ENCODE peak calls at places on chromosomes 13 and 19, in four cellular contexts. One of them, this sample, is unnamed.
A peak's percentile ranks its signal among the peaks of the same experiment; 100 is the strongest.

GRCh38 chr13:48121733-48122132 is 26.8 kb upstream of the MED4 start:
- DNase-seq in endothelial cell of umbilical vein: no peak
- DNase-seq in endodermal cell: no peak
- DNase-seq in CD4-positive, alpha-beta memory T cell: no peak
- DNase-seq in this sample: no peak

GRCh38 chr19:16376649-16377048 is 52.0 kb downstream of the KLF2 start:
- DNase-seq in endodermal cell: peak; percentile 85
- DNase-seq in endothelial cell of umbilical vein: no peak
- DNase-seq in CD4-positive, alpha-beta memory T cell: peak; percentile 23
- DNase-seq in this sample: no peak

GRCh38 chr19:3818479-3818878 is 32.3 kb upstream of the MATK start:
- DNase-seq in CD4-positive, alpha-beta memory T cell: no peak
- DNase-seq in endodermal cell: no peak
- DNase-seq in endothelial cell of umbilical vein: peak; percentile 15
- DNase-seq in this sample: no peak

GRCh38 chr13:112465251-112466131 is 89.3 kb downstream of the SPACA7 start:
- DNase-seq in CD4-positive, alpha-beta memory T cell: no peak
- DNase-seq in endodermal cell: no peak
- DNase-seq in endothelial cell of umbilical vein: no peak
- DNase-seq in this sample: no peak

GRCh38 chr13:22486490-22486889 is 694.3 kb upstream of the SGCG start:
- DNase-seq in endothelial cell of umbilical vein: no peak
- DNase-seq in endodermal cell: no peak
- DNase-seq in CD4-positive, alpha-beta memory T cell: no peak
- DNase-seq in this sample: no peak

GRCh38 chr19:18167975-18168645 is 5.5 kb upstream of the IFI30 start:
- DNase-seq in endothelial cell of umbilical vein: peak; percentile 24
- DNase-seq in CD4-positive, alpha-beta memory T cell: peak; percentile 57
- DNase-seq in endodermal cell: peak; percentile 84
- DNase-seq in this sample: peak; percentile 49

GRCh38 chr19:16366433-16367268 is 42.0 kb downstream of the KLF2 start:
- DNase-seq in endodermal cell: no peak
- DNase-seq in endothelial cell of umbilical vein: no peak
- DNase-seq in CD4-positive, alpha-beta memory T cell: peak; percentile 81
- DNase-seq in this sample: peak; percentile 84

GRCh38 chr13:20359335-20359734 is 127.2 kb upstream of the GJB6 start:
- DNase-seq in endodermal cell: no peak
- DNase-seq in endothelial cell of umbilical vein: no peak
- DNase-seq in CD4-positive, alpha-beta memory T cell: no peak
- DNase-seq in this sample: no peak

GRCh38 chr19:42276821-42277220 is 7.8 kb downstream of the CIC start:
- DNase-seq in endodermal cell: no peak
- DNase-seq in endothelial cell of umbilical vein: no peak
- DNase-seq in CD4-positive, alpha-beta memory T cell: no peak
- DNase-seq in this sample: no peak

GRCh38 chr19:10836478-10837325 is 690 bp upstream of the TMED1 start:
- DNase-seq in CD4-positive, alpha-beta memory T cell: no peak
- DNase-seq in endodermal cell: no peak
- DNase-seq in endothelial cell of umbilical vein: no peak
- DNase-seq in this sample: peak; percentile 87

GRCh38 chr19:16074488-16075365 is 1.6 kb upstream of the TPM4 start:
- DNase-seq in endodermal cell: peak; percentile 45
- DNase-seq in endothelial cell of umbilical vein: no peak
- DNase-seq in CD4-positive, alpha-beta memory T cell: no peak
- DNase-seq in this sample: no peak

GRCh38 chr19:977058-977464 is 7.1 kb upstream of the WDR18 start:
- DNase-seq in endodermal cell: no peak
- DNase-seq in CD4-positive, alpha-beta memory T cell: no peak
- DNase-seq in endothelial cell of umbilical vein: no peak
- DNase-seq in this sample: no peak

GRCh38 chr13:108200781-108201398 is 14.4 kb downstream of the LIG4 start:
- DNase-seq in endothelial cell of umbilical vein: peak; percentile 12
- DNase-seq in endodermal cell: no peak
- DNase-seq in CD4-positive, alpha-beta memory T cell: no peak
- DNase-seq in this sample: no peak

GRCh38 chr13:39210961-39211534 is 172.8 kb downstream of the NHLRC3 start:
- DNase-seq in CD4-positive, alpha-beta memory T cell: no peak
- DNase-seq in endodermal cell: no peak
- DNase-seq in endothelial cell of umbilical vein: no peak
- DNase-seq in this sample: no peak

GRCh38 chr13:63625869-63626268 is 2210.2 kb upstream of the PCDH20 start:
- DNase-seq in CD4-positive, alpha-beta memory T cell: no peak
- DNase-seq in endothelial cell of umbilical vein: no peak
- DNase-seq in endodermal cell: no peak
- DNase-seq in this sample: no peak

GRCh38 chr13:44270153-44270552 is 103.5 kb upstream of the SERP2 start:
- DNase-seq in endodermal cell: no peak
- DNase-seq in endothelial cell of umbilical vein: no peak
- DNase-seq in CD4-positive, alpha-beta memory T cell: no peak
- DNase-seq in this sample: no peak

GRCh38 chr13:45108716-45109706 is 11.3 kb upstream of the GTF2F2 start:
- DNase-seq in endothelial cell of umbilical vein: no peak
- DNase-seq in CD4-positive, alpha-beta memory T cell: no peak
- DNase-seq in endodermal cell: peak; percentile 62
- DNase-seq in this sample: peak; percentile 18

GRCh38 chr13:32548837-32549236 is 10.2 kb upstream of the N4BP2L2 start:
- DNase-seq in endodermal cell: no peak
- DNase-seq in endothelial cell of umbilical vein: peak; percentile 14
- DNase-seq in CD4-positive, alpha-beta memory T cell: no peak
- DNase-seq in this sample: no peak

GRCh38 chr13:102040812-102041211 is 361.0 kb downstream of the FGF14 start:
- DNase-seq in CD4-positive, alpha-beta memory T cell: no peak
- DNase-seq in endothelial cell of umbilical vein: no peak
- DNase-seq in endodermal cell: no peak
- DNase-seq in this sample: no peak

GRCh38 chr13:77599351-77599750 is 63.8 kb downstream of the SCEL start:
- DNase-seq in endodermal cell: no peak
- DNase-seq in endothelial cell of umbilical vein: no peak
- DNase-seq in CD4-positive, alpha-beta memory T cell: no peak
- DNase-seq in this sample: no peak

GRCh38 chr13:46184277-46184699 is 2.3 kb upstream of the LCP1 start:
- DNase-seq in endothelial cell of umbilical vein: peak; percentile 18
- DNase-seq in CD4-positive, alpha-beta memory T cell: peak; percentile 80
- DNase-seq in endodermal cell: peak; percentile 84
- DNase-seq in this sample: peak; percentile 58

GRCh38 chr13:32323912-32324311 is 8.6 kb downstream of the BRCA2 start:
- DNase-seq in endodermal cell: no peak
- DNase-seq in endothelial cell of umbilical vein: peak; percentile 43
- DNase-seq in CD4-positive, alpha-beta memory T cell: no peak
- DNase-seq in this sample: no peak

GRCh38 chr19:45798995-45799517 is 6.4 kb upstream of the DMWD start:
- DNase-seq in CD4-positive, alpha-beta memory T cell: peak; percentile 57
- DNase-seq in endodermal cell: peak; percentile 89
- DNase-seq in endothelial cell of umbilical vein: peak; percentile 79
- DNase-seq in this sample: peak; percentile 51

GRCh38 chr19:29682236-29682895 is 17.1 kb downstream of the PLEKHF1 start:
- DNase-seq in endothelial cell of umbilical vein: no peak
- DNase-seq in CD4-positive, alpha-beta memory T cell: no peak
- DNase-seq in endodermal cell: no peak
- DNase-seq in this sample: no peak
- H3K4me1 ChIP-seq in endothelial cell of umbilical vein: peaks cover 6% of the 10 kb centered on the region
- H3K4me1 ChIP-seq in CD4-positive, alpha-beta memory T cell: peaks cover 57% of the 10 kb centered on the region
- H3K4me1 ChIP-seq in endodermal cell: no peaks in the 10 kb centered on the region
- H3K4me1 ChIP-seq in this sample: peaks cover 54% of the 10 kb centered on the region

DNA sequence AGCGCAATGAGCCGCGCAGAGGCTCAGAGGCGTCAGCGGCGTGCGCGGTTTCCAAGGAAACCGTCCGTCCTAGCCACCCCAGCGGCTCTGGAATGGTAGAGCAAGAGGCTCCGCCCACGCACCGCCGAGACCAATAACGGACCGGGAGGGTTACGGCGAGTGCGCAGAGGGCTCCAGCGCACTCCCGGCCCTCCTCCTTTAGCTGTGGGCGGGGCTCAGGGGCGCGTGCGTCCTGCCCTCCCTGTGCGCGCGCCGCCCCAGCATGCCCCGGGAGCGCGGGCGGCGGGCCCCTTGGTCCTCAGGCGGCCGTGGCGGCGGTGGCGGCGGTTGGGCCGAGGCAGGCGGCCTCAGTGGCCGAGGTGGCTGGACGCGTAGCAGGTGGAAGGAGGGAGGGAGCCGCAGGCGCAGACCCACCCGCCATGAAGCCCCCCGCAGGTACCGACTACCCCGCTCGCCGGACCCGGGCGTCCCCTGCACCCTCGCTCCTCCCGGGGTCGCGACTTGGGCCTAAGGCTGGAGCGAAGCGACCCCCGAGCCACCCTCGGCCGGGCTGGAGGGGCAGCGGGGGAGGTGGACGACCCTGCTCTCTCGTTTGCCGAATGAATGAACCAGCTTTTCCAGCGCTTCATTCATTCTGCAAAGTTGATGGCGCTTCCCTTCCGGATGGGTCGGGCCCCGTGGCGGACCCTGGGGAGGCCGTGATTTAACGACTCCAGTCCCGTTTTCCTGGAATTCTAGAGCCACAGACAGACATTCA is at the start of gene THOP1:
- DNase-seq in CD4-positive, alpha-beta memory T cell: peak; percentile 99
- DNase-seq in endodermal cell: peak; percentile 99
- DNase-seq in endothelial cell of umbilical vein: peak; percentile 99
- DNase-seq in this sample: peak; percentile 98
- H3K4me1 ChIP-seq in CD4-positive, alpha-beta memory T cell: peaks cover 47% of the 10 kb centered on the region
- H3K4me1 ChIP-seq in endodermal cell: no peaks in the 10 kb centered on the region
- H3K4me1 ChIP-seq in endothelial cell of umbilical vein: peaks cover 24% of the 10 kb centered on the region
- H3K4me1 ChIP-seq in this sample: peaks cover 43% of the 10 kb centered on the region

DNA sequence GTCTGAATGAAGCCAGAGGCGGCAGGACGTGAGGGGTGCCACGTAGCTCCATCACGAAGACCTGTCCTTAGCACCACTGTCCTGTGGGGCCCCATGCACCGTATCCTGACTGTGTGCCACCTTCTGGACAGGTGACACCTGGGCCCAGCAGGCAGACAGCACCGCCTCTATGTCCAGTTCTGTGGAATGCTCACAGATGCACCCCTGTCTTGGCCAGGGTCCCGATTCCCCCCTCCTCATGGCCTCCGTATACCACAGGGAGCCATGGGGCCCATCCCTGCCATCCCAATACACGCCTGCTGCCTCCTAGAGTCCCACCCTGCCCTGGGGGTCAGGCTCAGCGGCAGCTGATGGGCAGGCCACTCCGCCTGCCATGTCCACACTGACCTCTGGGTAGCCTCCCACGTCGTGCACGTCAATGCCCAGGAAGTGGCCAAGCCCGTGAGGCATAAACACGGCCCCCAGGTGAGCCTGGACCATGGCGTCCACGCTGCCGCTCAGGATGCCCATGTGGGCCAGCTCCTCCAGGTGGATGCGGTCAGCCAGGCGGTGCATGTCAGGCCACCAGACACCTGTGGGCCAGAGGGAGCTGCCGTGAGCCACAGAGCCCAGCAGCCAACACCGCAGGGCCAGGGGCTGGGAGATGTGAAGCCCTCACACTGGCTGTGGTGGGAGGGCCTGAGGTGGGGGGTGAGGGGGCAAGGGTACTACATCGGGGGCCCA is 17.6 kb downstream of the CEBPG start:
- DNase-seq in endodermal cell: no peak
- DNase-seq in endothelial cell of umbilical vein: no peak
- DNase-seq in CD4-positive, alpha-beta memory T cell: no peak
- DNase-seq in this sample: no peak
- H3K4me1 ChIP-seq in endodermal cell: no peaks in the 10 kb centered on the region
- H3K4me1 ChIP-seq in endothelial cell of umbilical vein: peaks cover 11% of the 10 kb centered on the region
- H3K4me1 ChIP-seq in CD4-positive, alpha-beta memory T cell: no peaks in the 10 kb centered on the region
- H3K4me1 ChIP-seq in this sample: no peaks in the 10 kb centered on the region

DNA sequence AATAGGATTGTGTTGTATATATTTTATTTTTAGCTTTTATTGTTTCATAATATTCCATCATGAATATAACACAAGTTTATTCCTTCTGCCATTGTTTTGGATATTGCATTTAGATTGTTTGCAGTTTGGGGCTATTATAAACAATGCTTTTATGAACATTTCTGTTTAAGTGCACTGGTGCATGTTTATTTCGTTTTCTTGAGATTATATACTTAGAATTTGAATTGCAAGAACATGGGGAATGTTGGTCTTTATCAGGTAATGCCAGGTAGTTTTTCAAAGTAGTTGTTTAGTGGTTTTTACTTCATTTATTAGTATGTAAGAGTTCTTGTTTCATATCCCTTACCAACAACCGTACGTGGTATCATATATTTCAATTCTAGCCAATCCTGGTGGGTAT is 4.3 kb downstream of the LSM14A start:
- DNase-seq in CD4-positive, alpha-beta memory T cell: no peak
- DNase-seq in endodermal cell: no peak
- DNase-seq in endothelial cell of umbilical vein: no peak
- DNase-seq in this sample: no peak
- H3K4me1 ChIP-seq in CD4-positive, alpha-beta memory T cell: peaks cover 87% of the 10 kb centered on the region
- H3K4me1 ChIP-seq in endodermal cell: no peaks in the 10 kb centered on the region
- H3K4me1 ChIP-seq in endothelial cell of umbilical vein: peaks cover 56% of the 10 kb centered on the region
- H3K4me1 ChIP-seq in this sample: peaks cover 78% of the 10 kb centered on the region

GRCh38 chr13:98476106-98476505 is 100.8 kb downstream of the STK24 start:
- DNase-seq in endothelial cell of umbilical vein: peak; percentile 24
- DNase-seq in CD4-positive, alpha-beta memory T cell: no peak
- DNase-seq in endodermal cell: peak; percentile 92
- DNase-seq in this sample: peak; percentile 72
- H3K4me1 ChIP-seq in endothelial cell of umbilical vein: peaks cover 33% of the 10 kb centered on the region
- H3K4me1 ChIP-seq in CD4-positive, alpha-beta memory T cell: peaks cover 54% of the 10 kb centered on the region
- H3K4me1 ChIP-seq in endodermal cell: peaks cover 28% of the 10 kb centered on the region
- H3K4me1 ChIP-seq in this sample: peaks cover 51% of the 10 kb centered on the region

GRCh38 chr13:51770681-51771417 is 33.1 kb downstream of the DHRS12 start:
- DNase-seq in endodermal cell: peak; percentile 49
- DNase-seq in CD4-positive, alpha-beta memory T cell: no peak
- DNase-seq in endothelial cell of umbilical vein: no peak
- DNase-seq in this sample: no peak
- H3K4me1 ChIP-seq in endodermal cell: no peaks in the 10 kb centered on the region
- H3K4me1 ChIP-seq in CD4-positive, alpha-beta memory T cell: no peaks in the 10 kb centered on the region
- H3K4me1 ChIP-seq in endothelial cell of umbilical vein: no peaks in the 10 kb centered on the region
- H3K4me1 ChIP-seq in this sample: no peaks in the 10 kb centered on the region

GRCh38 chr13:41462427-41462826 is 5.1 kb downstream of the RGCC start:
- DNase-seq in CD4-positive, alpha-beta memory T cell: no peak
- DNase-seq in endodermal cell: no peak
- DNase-seq in endothelial cell of umbilical vein: no peak
- DNase-seq in this sample: no peak

GRCh38 chr13:41458939-41459753 is 1.8 kb downstream of the RGCC start:
- DNase-seq in endothelial cell of umbilical vein: peak; percentile 63
- DNase-seq in CD4-positive, alpha-beta memory T cell: peak; percentile 78
- DNase-seq in endodermal cell: peak; percentile 74
- DNase-seq in this sample: peak; percentile 67

GRCh38 chr13:41459754-41460111 is 2.4 kb downstream of the RGCC start:
- DNase-seq in endothelial cell of umbilical vein: no peak
- DNase-seq in endodermal cell: no peak
- DNase-seq in CD4-positive, alpha-beta memory T cell: no peak
- DNase-seq in this sample: no peak

GRCh38 chr13:41461527-41462124 is 4.3 kb downstream of the RGCC start:
- DNase-seq in CD4-positive, alpha-beta memory T cell: peak; percentile 24
- DNase-seq in endothelial cell of umbilical vein: no peak
- DNase-seq in endodermal cell: no peak
- DNase-seq in this sample: no peak

DNA sequence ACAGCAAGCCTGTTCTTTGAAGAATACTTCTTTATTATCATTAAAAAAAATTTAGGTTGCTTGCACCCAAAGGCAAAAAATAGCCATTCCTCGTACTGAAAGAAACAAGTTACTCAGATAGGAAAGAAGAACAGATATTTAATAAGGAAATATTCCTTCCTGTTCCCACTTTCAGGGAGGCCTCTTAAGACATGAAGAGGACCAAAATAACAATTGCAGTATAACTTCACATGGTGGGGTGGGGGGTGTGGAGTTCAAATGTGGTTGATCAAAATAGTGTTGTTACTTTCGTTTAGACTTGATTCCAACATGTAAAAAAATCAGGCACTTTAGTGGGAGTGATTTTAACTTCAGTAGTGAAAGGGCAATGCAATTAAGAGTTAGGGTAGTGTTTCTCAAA is 3.6 kb downstream of the RGCC start:
- DNase-seq in CD4-positive, alpha-beta memory T cell: peak; percentile 33
- DNase-seq in endodermal cell: no peak
- DNase-seq in endothelial cell of umbilical vein: no peak
- DNase-seq in this sample: peak; percentile 34
- H3K4me1 ChIP-seq in CD4-positive, alpha-beta memory T cell: peaks cover 75% of the 10 kb centered on the region
- H3K4me1 ChIP-seq in endodermal cell: peaks cover 5% of the 10 kb centered on the region
- H3K4me1 ChIP-seq in endothelial cell of umbilical vein: peaks cover 49% of the 10 kb centered on the region
- H3K4me1 ChIP-seq in this sample: peaks cover 75% of the 10 kb centered on the region

GRCh38 chr19:38718747-38719543 is 25.3 kb downstream of the CAPN12 start:
- DNase-seq in endodermal cell: peak; percentile 86
- DNase-seq in CD4-positive, alpha-beta memory T cell: no peak
- DNase-seq in endothelial cell of umbilical vein: no peak
- DNase-seq in this sample: no peak
- H3K4me1 ChIP-seq in endodermal cell: peaks cover 24% of the 10 kb centered on the region
- H3K4me1 ChIP-seq in CD4-positive, alpha-beta memory T cell: no peaks in the 10 kb centered on the region
- H3K4me1 ChIP-seq in endothelial cell of umbilical vein: no peaks in the 10 kb centered on the region
- H3K4me1 ChIP-seq in this sample: no peaks in the 10 kb centered on the region

This sample was measured in CD8-positive, alpha-beta memory T cell.